ENCODE peak calls at places on chromosomes 5 and 9, in nine cellular contexts. G is neural progenitor cell; B is right lobe of liver; Q is H1; U is uterus; Y is mammary epithelial cell; X is left ventricle myocardium inferior; K is CD8-positive, alpha-beta T cell; S is colonic mucosa. H is an unnamed sample. For H3K4me1, the result is how much of the 10 kb centered on the place peaks cover.

GRCh38 chr9:4984571-4985375 is at the start of gene JAK2:
- DNase-seq in G (peak), Q (peak), B (peak), K (peak), X (peak), Y (peak), U (peak), S (peak), H (peak)

GRCh38 chr5:66903218-66903617 is 293.4 kb downstream of the CD180 start:
- DNase-seq in K (no peak), U (no peak), X (no peak), S (no peak), G (no peak), Y (no peak), B (no peak), Q (no peak), H (no peak)

GRCh38 chr9:123894822-123895221 is 35.1 kb downstream of the DENND1A start:
- DNase-seq in S (no peak), Q (no peak), U (no peak), G (peak), Y (no peak), X (no peak), K (no peak), B (no peak), H (no peak)

GRCh38 chr5:152097128-152097527 is 172.5 kb upstream of the GLRA1 start:
- DNase-seq in K (no peak), X (no peak), S (no peak), Y (no peak), U (no peak), B (no peak), Q (no peak), G (peak), H (no peak)

GRCh38 chr9:98419260-98419603 is 163.8 kb upstream of the TBC1D2 start:
- DNase-seq in X (no peak), Y (no peak), U (no peak), S (no peak), B (no peak), K (no peak), Q (no peak), G (no peak), H (no peak)

GRCh38 chr5:80481019-80481893 is 6.6 kb upstream of the FAM151B start:
- DNase-seq in U (no peak), X (no peak), G (peak), Y (peak), B (no peak), K (peak), S (peak), Q (no peak), H (peak)

GRCh38 chr5:67842806-67843205 is 372.8 kb upstream of the PIK3R1 start:
- DNase-seq in S (no peak), Y (peak), X (no peak), Q (no peak), U (no peak), B (no peak), G (peak), K (no peak), H (no peak)

GRCh38 chr9:115531410-115532130 is 413.6 kb upstream of the TNC start:
- DNase-seq in Q (no peak), S (no peak), X (no peak), B (no peak), K (no peak), Y (peak), G (no peak), U (no peak), H (no peak)

GRCh38 chr5:148268556-148268955 is at the start of gene SPINK13:
- DNase-seq in Q (no peak), U (no peak), S (no peak), B (no peak), K (no peak), X (no peak), Y (peak), G (no peak), H (no peak)

GRCh38 chr5:171445910-171446516 is 26.6 kb downstream of the FGF18 start:
- DNase-seq in X (peak), G (no peak), S (no peak), Q (no peak), K (no peak), Y (no peak), U (peak), B (no peak), H (no peak)

GRCh38 chr5:71907589-71908145 is 188.6 kb downstream of the CARTPT start:
- DNase-seq in S (no peak), Y (no peak), Q (no peak), X (no peak), K (no peak), B (no peak), G (no peak), U (no peak), H (no peak)

GRCh38 chr5:130801963-130802362 is 363.1 kb downstream of the HINT1 start:
- DNase-seq in G (no peak), S (no peak), X (no peak), K (no peak), Q (no peak), U (no peak), Y (no peak), B (no peak), H (no peak)

GRCh38 chr9:6931913-6932312 is 174.1 kb downstream of the KDM4C start:
- DNase-seq in Q (no peak), K (no peak), B (peak), S (no peak), X (no peak), U (peak), Y (peak), G (no peak), H (peak)

GRCh38 chr5:126808619-126809018 is 31.7 kb downstream of the LMNB1 start:
- DNase-seq in S (no peak), U (no peak), B (no peak), Q (no peak), K (no peak), X (no peak), Y (peak), G (peak), H (peak)

GRCh38 chr9:36461341-36461740 is 61.3 kb upstream of the RNF38 start:
- DNase-seq in U (no peak), Q (no peak), S (no peak), X (no peak), B (no peak), Y (no peak), G (no peak), K (no peak), H (no peak)

GRCh38 chr5:84549054-84549453 is 164.4 kb upstream of the EDIL3 start:
- DNase-seq in Q (no peak), U (no peak), B (no peak), K (no peak), Y (no peak), G (no peak), X (no peak), S (no peak), H (no peak)

GRCh38 chr5:146338774-146339714 is at the start of gene POU4F3:
- DNase-seq in B (no peak), X (no peak), U (no peak), G (peak), S (no peak), Q (peak), K (no peak), Y (no peak), H (peak)

GRCh38 chr9:137478613-137479314 is 19.6 kb upstream of the NSMF start:
- DNase-seq in K (no peak), S (no peak), G (no peak), B (no peak), X (no peak), Q (no peak), Y (no peak), U (no peak), H (no peak)

GRCh38 chr9:112861638-112862555 is 28.8 kb downstream of the SLC46A2 start:
- DNase-seq in Y (peak), U (no peak), S (no peak), Q (no peak), X (peak), B (peak), G (no peak), K (no peak), H (no peak)

GRCh38 chr5:112551437-112552018 is 132.5 kb upstream of the EPB41L4A start:
- DNase-seq in K (no peak), G (peak), X (no peak), Y (peak), B (no peak), S (peak), U (peak), Q (no peak), H (peak)

GRCh38 chr5:1073239-1074102 is 38.4 kb downstream of the SLC12A7 start:
- DNase-seq in Y (no peak), X (no peak), K (no peak), S (peak), B (no peak), U (no peak), G (no peak), Q (no peak), H (no peak)

GRCh38 chr5:138545919-138546562 is 3.0 kb upstream of the ETF1 start:
- DNase-seq in K (no peak), B (no peak), U (no peak), X (no peak), G (no peak), S (no peak), Q (no peak), Y (peak), H (no peak)

GRCh38 chr5:149358294-149358651 is 427 bp downstream of the PCYOX1L start:
- DNase-seq in B (peak), X (peak), G (no peak), K (no peak), Q (no peak), S (peak), U (peak), Y (no peak), H (no peak)

GRCh38 chr5:81696418-81697397 is 54.2 kb downstream of the SSBP2 start:
- DNase-seq in B (no peak), Y (no peak), S (no peak), X (no peak), G (no peak), Q (no peak), U (no peak), K (no peak), H (no peak)

GRCh38 chr5:103774736-103775135 is 212.1 kb upstream of the NUDT12 start:
- DNase-seq in S (no peak), X (no peak), Y (peak), G (no peak), K (no peak), B (no peak), U (no peak), Q (no peak), H (no peak)

GRCh38 chr5:168123853-168124528 is 167.5 kb upstream of the WWC1 start:
- DNase-seq in B (no peak), U (no peak), K (no peak), G (no peak), X (no peak), S (no peak), Y (peak), Q (no peak), H (no peak)

GRCh38 chr9:110337727-110338522 is at the start of gene TXNDC8:
- DNase-seq in S (no peak), X (no peak), Y (no peak), K (no peak), G (no peak), U (no peak), Q (no peak), B (no peak), H (no peak)

GRCh38 chr5:54658014-54658413 is 140.5 kb downstream of the SNX18 start:
- DNase-seq in Q (no peak), Y (peak), S (no peak), K (no peak), U (no peak), G (no peak), X (no peak), B (no peak), H (peak)

GRCh38 chr9:133331641-133332380 is 4.2 kb downstream of the SURF6 start:
- DNase-seq in G (no peak), K (no peak), B (no peak), Q (no peak), Y (no peak), X (no peak), S (no peak), U (no peak), H (no peak)

GRCh38 chr5:95080026-95080425 is 204.9 kb downstream of the MCTP1 start:
- DNase-seq in K (no peak), X (no peak), B (no peak), Q (no peak), S (no peak), U (no peak), Y (no peak), G (no peak), H (no peak)
- H3K4me3 ChIP-seq in K (no peak), X (peak), B (no peak), Q (no peak), S (peak), U (peak), Y (peak), G (no peak), H (peak)

DNA sequence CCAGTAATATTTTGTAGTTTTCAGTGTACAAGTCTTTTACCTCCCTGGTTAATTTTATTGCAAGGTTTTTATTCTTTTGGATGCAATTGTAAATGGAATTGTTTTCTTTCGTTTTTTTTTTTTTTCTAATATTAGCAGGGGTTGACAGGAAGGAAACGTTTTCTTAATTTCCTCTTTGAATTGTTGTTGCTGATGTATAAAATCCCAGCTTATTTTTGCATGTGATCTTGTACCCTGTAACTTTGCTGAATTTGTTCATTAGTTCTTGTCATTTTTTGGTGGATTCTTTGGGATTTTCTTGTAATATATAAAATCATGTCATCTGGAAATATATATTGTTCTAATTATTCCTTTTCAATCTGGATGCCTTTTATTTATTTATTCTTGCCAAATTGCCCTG is 65.0 kb upstream of the ANKH start:
- DNase-seq in K (no peak), Y (no peak), G (no peak), B (no peak), U (no peak), S (no peak), X (no peak), Q (no peak), H (no peak)
- H3K4me1 ChIP-seq in K (under half), Y (under half), G (under half), B (under half), U (under half), S (under half), X (under half), Q (under half), H (under half)

DNA sequence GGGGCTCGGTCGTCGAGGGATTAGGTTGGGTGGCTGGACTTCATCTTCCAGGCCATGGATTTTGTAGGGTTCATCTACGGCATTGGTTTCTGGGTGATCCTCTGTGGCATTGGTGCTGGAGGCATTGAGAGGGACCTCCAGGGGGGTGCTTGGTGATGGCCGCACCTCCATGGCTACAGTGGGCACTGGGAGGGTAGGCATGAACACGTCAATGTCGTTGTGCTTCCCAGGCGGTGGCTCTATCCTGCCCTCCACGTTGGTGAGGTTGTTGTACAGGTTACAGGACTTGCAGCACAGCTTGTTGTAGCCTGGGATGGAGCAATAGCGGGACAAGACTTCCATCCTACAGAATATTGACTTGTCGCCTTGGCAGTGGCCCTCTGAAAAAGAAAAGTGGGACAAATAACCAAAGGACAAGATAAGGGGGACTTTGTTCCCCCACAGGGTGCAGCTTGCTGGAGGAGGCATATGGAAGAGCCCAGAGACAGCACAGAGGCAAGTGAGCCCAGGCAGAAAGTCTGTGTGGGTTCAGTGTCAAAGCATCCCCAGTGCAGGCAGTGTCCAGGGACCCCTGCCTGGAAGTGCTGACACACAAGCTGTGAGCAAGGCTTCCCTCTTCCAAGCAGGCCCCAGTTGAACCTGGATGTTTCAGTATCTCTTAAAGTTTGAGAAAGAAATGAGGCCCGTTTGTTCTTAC is 53.9 kb downstream of the ZNF354C start:
- DNase-seq in Q (no peak), Y (no peak), B (no peak), K (no peak), S (peak), U (no peak), G (no peak), X (no peak), H (no peak)
- TF ChIP-seq CTCF in Q (no peak), Y (no peak), B (no peak), K (no peak), S (no peak), U (no peak), G (no peak), X (no peak), H (no peak)

GRCh38 chr5:177301503-177302165 is 1.9 kb downstream of the RAB24 start:
- DNase-seq in Q (no peak), K (no peak), Y (peak), X (no peak), S (peak), U (no peak), G (no peak), B (peak), H (no peak)
- H3K4me3 ChIP-seq in Q (no peak), K (no peak), Y (no peak), X (peak), S (peak), U (no peak), G (no peak), B (no peak), H (no peak)

DNA sequence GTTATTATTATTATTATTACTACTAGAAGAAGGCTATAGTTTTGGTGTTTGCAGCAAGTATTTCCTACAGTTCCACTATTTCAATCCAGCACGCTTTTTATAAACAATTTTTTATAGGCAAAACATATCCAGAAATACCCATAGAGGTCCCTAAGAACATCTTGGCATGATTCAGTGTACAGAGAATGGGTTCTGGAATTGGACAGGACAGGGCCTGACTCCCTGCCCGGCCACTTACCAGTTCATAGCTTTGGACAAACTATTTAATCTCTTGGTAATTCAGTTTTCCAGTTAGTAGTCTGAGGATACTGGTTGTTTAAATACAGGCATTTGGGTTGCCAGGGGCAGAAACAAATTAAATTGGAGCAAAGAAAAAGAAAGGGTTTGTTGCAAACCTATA is 91.2 kb downstream of the PGM5 start:
- DNase-seq in U (no peak), B (no peak), G (no peak), K (no peak), Y (no peak), Q (no peak), S (no peak), X (no peak), H (no peak)
- H3K4me1 ChIP-seq in U (under half), B (under half), G (under half), K (under half), Y (under half), Q (under half), S (under half), X (half or more), H (under half)

GRCh38 chr9:91182429-91182828 is 179.3 kb downstream of the AUH start:
- DNase-seq in Q (no peak), U (no peak), K (no peak), G (no peak), X (no peak), B (no peak), S (no peak), Y (peak), H (no peak)
- TF ChIP-seq CTCF in Q (no peak), U (no peak), K (no peak), G (no peak), X (no peak), B (no peak), S (no peak), Y (no peak), H (no peak)

DNA sequence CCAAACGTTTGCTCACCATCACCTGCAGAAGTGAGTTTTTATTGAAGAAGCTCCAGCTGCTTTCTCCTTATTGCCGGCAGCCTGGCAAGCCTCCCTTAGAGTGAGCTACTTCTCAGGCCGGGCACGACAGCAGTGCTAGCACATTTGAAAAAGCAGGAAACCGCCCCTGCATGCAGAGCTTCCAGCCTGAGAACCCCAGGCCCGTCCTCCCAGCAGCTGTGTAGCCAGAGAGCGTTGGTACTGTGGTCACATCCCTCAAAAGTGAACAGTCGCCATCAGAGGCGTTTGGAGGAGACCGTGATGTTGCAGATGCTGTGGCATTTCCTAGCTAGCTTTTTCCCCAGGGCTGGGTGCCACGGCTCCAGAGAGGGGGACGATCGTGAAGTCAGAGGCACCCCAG is 23.5 kb downstream of the SLC25A25 start:
- DNase-seq in G (no peak), X (no peak), Q (no peak), S (no peak), U (no peak), Y (no peak), B (peak), K (no peak), H (no peak)
- H3K4me3 ChIP-seq in G (no peak), X (peak), Q (no peak), S (no peak), U (peak), Y (peak), B (no peak), K (no peak), H (no peak)

DNA sequence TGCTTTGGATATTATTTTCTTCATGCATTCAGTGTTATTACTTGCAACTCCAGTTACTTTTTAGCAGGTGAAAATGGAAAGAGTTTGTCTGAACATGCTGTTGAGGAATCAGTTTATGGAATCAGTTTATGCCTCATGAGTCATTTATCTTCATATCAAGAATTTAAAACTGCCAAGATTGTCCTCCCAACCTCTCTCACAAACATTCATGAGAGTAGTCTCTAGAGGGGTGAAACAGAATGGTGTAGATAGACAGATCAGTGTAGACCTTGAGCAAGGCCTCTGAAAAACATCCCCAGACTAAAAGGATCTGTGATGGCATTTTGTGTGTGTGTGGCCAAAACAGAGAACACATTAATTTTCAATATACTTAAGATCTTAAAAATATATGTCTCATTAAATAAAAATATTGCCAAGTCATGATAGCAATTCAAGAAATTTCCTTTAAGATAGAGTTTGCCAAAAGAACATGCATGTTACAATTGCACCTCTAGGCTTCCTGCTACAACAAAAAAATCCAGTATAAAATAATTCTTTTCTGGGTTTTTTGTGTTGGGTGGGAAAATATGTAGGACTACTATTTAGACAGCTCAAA is 5.0 kb downstream of the ANXA1 start:
- DNase-seq in G (no peak), B (no peak), Y (no peak), S (no peak), U (no peak), K (no peak), Q (no peak), X (no peak), H (no peak)
- H3K4me1 ChIP-seq in G (under half), B (under half), Y (under half), S (under half), U (under half), K (half or more), Q (under half), X (half or more), H (under half)